ENCODE peak calls at places on chromosome 7, in six cellular contexts. T is mesendoderm, J is adrenal gland, F is sigmoid colon, Z is K562, B is pancreas. X is an unnamed sample. For H3K4me1, the result is how much of the 10 kb centered on the place peaks cover.

GRCh38 chr7:3065724-3066143 is 22.1 kb upstream of the CARD11 start:
- DNase-seq in T (peak), Z (peak), F (no peak), B (peak), J (peak), X (no peak)

GRCh38 chr7:1538544-1539345 is 8.2 kb downstream of the MAFK start:
- DNase-seq in F (peak), J (no peak), Z (no peak), B (peak), T (no peak), X (no peak)

GRCh38 chr7:1671876-1672451 is 1.9 kb downstream of the ELFN1 start:
- DNase-seq in T (no peak), B (no peak), J (peak), F (peak), Z (no peak), X (no peak)

GRCh38 chr7:4830176-4830575 is 31.7 kb downstream of the PAPOLB start:
- DNase-seq in Z (peak), T (peak), J (peak), F (peak), B (peak), X (peak)

GRCh38 chr7:34158311-34158710 is 253.0 kb downstream of the BMPER start:
- DNase-seq in T (no peak), F (peak), J (no peak), Z (no peak), B (peak), X (no peak)

GRCh38 chr7:40306596-40306995 is 171.8 kb downstream of the SUGCT start:
- DNase-seq in T (no peak), Z (no peak), B (no peak), F (no peak), J (no peak), X (no peak)

GRCh38 chr7:96700516-96700915 is 9.1 kb downstream of the SEM1 start:
- DNase-seq in T (no peak), B (no peak), Z (no peak), F (no peak), J (no peak), X (no peak)

GRCh38 chr7:23266918-23267317 is 20.3 kb downstream of the GPNMB start:
- DNase-seq in F (no peak), T (no peak), J (no peak), B (no peak), Z (no peak), X (no peak)

GRCh38 chr7:76129366-76129765 is 72.3 kb upstream of the SRRM3 start:
- DNase-seq in Z (no peak), J (no peak), F (no peak), B (no peak), T (no peak), X (no peak)

GRCh38 chr7:123665157-123665556 is 9.5 kb downstream of the LMOD2 start:
- DNase-seq in Z (no peak), J (no peak), T (no peak), F (no peak), B (no peak), X (no peak)

GRCh38 chr7:84624927-84625326 is 430.3 kb upstream of the SEMA3A start:
- DNase-seq in T (no peak), J (no peak), F (no peak), Z (no peak), B (no peak), X (no peak)

GRCh38 chr7:39663263-39663662 is 39.9 kb downstream of the RALA start:
- DNase-seq in J (no peak), F (no peak), B (no peak), T (no peak), Z (no peak), X (no peak)

GRCh38 chr7:8937204-8937603 is 503.8 kb downstream of the NXPH1 start:
- DNase-seq in T (no peak), Z (no peak), F (no peak), B (no peak), J (no peak), X (no peak)

GRCh38 chr7:34727464-34727995 is 69.5 kb downstream of the NPSR1 start:
- DNase-seq in J (no peak), T (no peak), F (no peak), Z (no peak), B (no peak), X (no peak)

GRCh38 chr7:79091661-79092060 is 361.8 kb downstream of the MAGI2 start:
- DNase-seq in T (no peak), J (no peak), F (no peak), B (no peak), Z (no peak), X (no peak)

GRCh38 chr7:128829391-128830166 is 627 bp upstream of the FLNC start:
- DNase-seq in B (peak), T (peak), J (no peak), Z (peak), F (peak), X (no peak)

GRCh38 chr7:36852017-36852416 is 127.7 kb upstream of the AOAH start:
- DNase-seq in B (no peak), Z (no peak), J (no peak), F (no peak), T (no peak), X (no peak)
- H3K4me3 ChIP-seq in B (no peak), Z (no peak), J (no peak), F (no peak), T (no peak), X (no peak)

DNA sequence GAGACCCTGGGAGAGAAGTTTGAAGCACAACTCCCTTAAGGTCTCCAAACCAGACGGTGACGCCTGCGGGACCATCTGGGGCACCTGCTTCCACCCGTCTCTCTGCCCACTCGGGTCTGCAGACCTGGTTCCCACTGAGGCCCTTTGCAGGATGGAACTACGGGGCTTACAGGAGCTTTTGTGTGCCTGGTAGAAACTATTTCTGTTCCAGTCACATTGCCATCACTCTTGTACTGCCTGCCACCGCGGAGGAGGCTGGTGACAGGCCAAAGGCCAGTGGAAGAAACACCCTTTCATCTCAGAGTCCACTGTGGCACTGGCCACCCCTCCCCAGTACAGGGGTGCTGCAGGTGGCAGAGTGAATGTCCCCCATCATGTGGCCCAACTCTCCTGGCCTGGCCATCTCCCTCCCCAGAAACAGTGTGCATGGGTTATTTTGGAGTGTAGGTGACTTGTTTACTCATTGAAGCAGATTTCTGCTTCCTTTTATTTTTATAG is 10.8 kb downstream of the SERPINE1 start:
- DNase-seq in B (no peak), J (no peak), Z (peak), T (no peak), F (no peak), X (no peak)
- H3K4me1 ChIP-seq in B (under half), J (under half), Z (under half), T (under half), F (under half), X (under half)

GRCh38 chr7:41886906-41887311 is 184.0 kb upstream of the INHBA start:
- DNase-seq in T (peak), F (peak), J (no peak), B (no peak), Z (no peak), X (peak)

GRCh38 chr7:41887446-41887845 is 184.6 kb upstream of the INHBA start:
- DNase-seq in B (no peak), Z (no peak), F (no peak), T (no peak), J (no peak), X (no peak)

GRCh38 chr7:41886257-41886905 is 183.5 kb upstream of the INHBA start:
- DNase-seq in Z (no peak), F (peak), J (peak), B (no peak), T (peak), X (no peak)

GRCh38 chr7:41885078-41885477 is 182.2 kb upstream of the INHBA start:
- DNase-seq in J (no peak), T (no peak), F (no peak), Z (no peak), B (no peak), X (no peak)

GRCh38 chr7:41885748-41886147 is 182.9 kb upstream of the INHBA start:
- DNase-seq in F (no peak), Z (no peak), J (no peak), T (peak), B (no peak), X (no peak)
- H3K27ac ChIP-seq in F (no peak), Z (no peak), J (no peak), T (no peak), B (no peak), X (peak)

GRCh38 chr7:27099839-27100225 is 2.7 kb downstream of the HOXA2 start:
- DNase-seq in Z (no peak), T (no peak), J (no peak), B (no peak), F (no peak), X (no peak)

GRCh38 chr7:27097686-27098492 is 2.1 kb upstream of the HOXA1 start:
- DNase-seq in T (peak), B (no peak), F (peak), Z (no peak), J (no peak), X (no peak)

GRCh38 chr7:27100601-27101187 is 1.8 kb downstream of the HOXA2 start:
- DNase-seq in F (no peak), T (peak), B (no peak), Z (no peak), J (no peak), X (no peak)

GRCh38 chr7:27098493-27099223 is 2.9 kb upstream of the HOXA1 start:
- DNase-seq in T (peak), Z (no peak), F (peak), J (peak), B (no peak), X (no peak)

DNA sequence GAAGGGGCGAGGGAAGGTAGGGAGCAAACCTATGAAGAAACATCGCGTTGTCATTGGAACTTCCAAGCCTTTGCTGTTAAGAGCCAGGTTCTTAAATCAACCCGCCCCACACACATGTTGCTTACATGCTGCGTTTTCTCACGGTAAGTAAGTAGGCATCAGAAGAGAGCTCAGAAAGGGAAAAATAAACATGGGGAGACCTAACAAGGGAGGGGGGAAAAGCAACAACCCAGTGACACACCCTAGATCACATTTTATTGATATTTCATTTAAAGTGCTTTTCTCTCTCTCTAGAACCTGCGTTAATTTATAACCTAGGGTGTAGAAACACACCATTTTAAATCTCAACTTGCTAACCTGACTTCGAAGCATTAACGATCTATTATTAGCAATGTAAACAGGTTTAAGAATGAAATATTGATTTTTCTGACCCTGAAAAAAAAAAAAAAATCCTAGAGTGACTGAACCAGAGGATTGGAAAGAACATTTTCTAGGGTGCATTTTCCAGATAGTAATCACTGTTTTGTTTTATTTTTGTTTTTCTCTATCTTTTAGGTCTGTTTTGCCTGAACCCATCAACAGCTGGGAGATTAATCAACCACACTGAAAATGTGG is 3.2 kb downstream of the HOXA2 start:
- DNase-seq in Z (no peak), T (peak), B (no peak), F (no peak), J (no peak), X (no peak)
- H3K4me3 ChIP-seq in Z (no peak), T (no peak), B (peak), F (peak), J (no peak), X (peak)

GRCh38 chr7:135169936-135170222 is 628 bp downstream of the CYREN start:
- DNase-seq in J (no peak), F (no peak), T (no peak), B (no peak), Z (no peak), X (no peak)
- H3K4me1 ChIP-seq in J (under half), F (under half), T (under half), B (under half), Z (under half), X (under half)

GRCh38 chr7:70071786-70072185 is 473.5 kb downstream of the AUTS2 start:
- DNase-seq in F (no peak), Z (no peak), J (no peak), B (no peak), T (no peak), X (no peak)

GRCh38 chr7:70068531-70068930 is 470.3 kb downstream of the AUTS2 start:
- DNase-seq in Z (no peak), J (no peak), T (no peak), F (no peak), B (no peak), X (no peak)

GRCh38 chr7:70076325-70076724 is 478.1 kb downstream of the AUTS2 start:
- DNase-seq in J (no peak), B (no peak), Z (no peak), F (no peak), T (no peak), X (no peak)

GRCh38 chr7:70069977-70070376 is 471.7 kb downstream of the AUTS2 start:
- DNase-seq in Z (no peak), J (no peak), B (no peak), F (no peak), T (no peak), X (no peak)

DNA sequence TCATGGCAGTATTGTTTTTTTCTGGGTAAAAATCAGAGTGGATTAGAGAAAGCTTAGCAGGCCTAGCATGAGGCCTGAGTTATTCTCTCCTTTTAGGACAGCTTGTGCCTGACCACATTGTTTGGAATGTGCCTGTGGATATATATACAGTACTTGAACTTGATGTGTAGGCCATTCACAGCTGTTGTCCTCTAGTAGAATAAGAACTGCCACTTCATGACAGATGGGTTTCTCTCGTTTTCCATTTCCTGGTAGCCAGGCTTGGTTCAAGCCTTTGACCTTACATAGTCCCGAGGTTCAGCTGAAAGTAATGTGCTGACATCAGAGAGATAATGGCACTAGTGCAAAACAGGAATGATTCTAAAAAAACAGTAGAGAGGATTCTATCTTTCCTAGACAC is 473.9 kb downstream of the AUTS2 start:
- DNase-seq in B (no peak), T (no peak), Z (no peak), J (peak), F (no peak), X (no peak)
- H3K27ac ChIP-seq in B (no peak), T (no peak), Z (no peak), J (no peak), F (no peak), X (no peak)

GRCh38 chr7:138164804-138165203 is 88.5 kb downstream of the AKR1D1 start:
- DNase-seq in J (no peak), B (no peak), F (no peak), T (no peak), Z (no peak), X (no peak)

GRCh38 chr7:138157702-138158101 is 81.4 kb downstream of the AKR1D1 start:
- DNase-seq in Z (no peak), B (no peak), J (no peak), F (no peak), T (no peak), X (no peak)

GRCh38 chr7:138163800-138164199 is 87.5 kb downstream of the AKR1D1 start:
- DNase-seq in T (no peak), J (no peak), Z (no peak), F (no peak), B (no peak), X (no peak)

GRCh38 chr7:138158739-138159528 is 82.7 kb downstream of the AKR1D1 start:
- DNase-seq in J (no peak), F (no peak), T (no peak), B (no peak), Z (no peak), X (no peak)

DNA sequence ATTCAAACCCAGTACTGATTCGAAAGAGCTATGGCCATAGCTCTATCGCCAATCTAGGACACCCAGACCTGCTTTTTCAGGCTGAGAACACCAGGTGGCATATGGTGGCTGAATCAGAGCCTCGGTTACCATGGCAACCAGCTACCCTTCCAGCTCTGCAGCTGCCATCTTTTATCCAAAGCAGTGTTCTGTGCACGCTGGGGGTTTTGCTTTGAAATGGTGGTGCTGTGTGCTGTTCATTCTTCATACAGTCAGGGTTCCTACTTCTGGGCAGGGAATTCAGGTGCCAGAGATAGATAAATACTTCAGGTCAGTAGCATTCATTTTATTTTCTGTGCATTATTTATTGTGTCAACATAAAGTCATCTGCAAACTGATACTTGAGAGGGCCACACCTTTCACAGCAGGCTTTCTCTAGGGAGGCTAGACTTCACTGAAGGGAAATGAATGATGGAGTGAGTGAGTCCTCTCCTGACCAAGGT is 85.4 kb downstream of the AKR1D1 start:
- DNase-seq in Z (peak), B (peak), J (peak), T (peak), F (peak), X (peak)
- H3K4me3 ChIP-seq in Z (no peak), B (no peak), J (no peak), T (no peak), F (no peak), X (no peak)